ENCODE peak calls at places on chromosomes 7 and 10, in seven cellular contexts. Q, B, A, M, C, S and T are unnamed samples.

GRCh38 chr10:11856089-11856488 is 32.9 kb downstream of the PROSER2 start:
- DNase-seq in B (no peak), C (no peak), M (no peak), A (no peak), Q (no peak), S (no peak), T (no peak)

GRCh38 chr7:111958889-111959288 is 247.3 kb downstream of the DOCK4 start:
- DNase-seq in A (no peak), S (no peak), M (no peak), C (no peak), B (no peak), Q (no peak), T (no peak)

GRCh38 chr7:132030161-132030568 is 473.7 kb upstream of the PODXL start:
- DNase-seq in A (no peak), S (no peak), M (no peak), B (no peak), C (peak), Q (no peak), T (no peak)

GRCh38 chr7:87151701-87152111 is 547 bp upstream of the DMTF1 start:
- DNase-seq in Q (no peak), B (no peak), C (no peak), A (no peak), M (no peak), S (no peak), T (no peak)

GRCh38 chr7:137592232-137592896 is 248.8 kb upstream of the PTN start:
- DNase-seq in M (peak), S (peak), A (peak), C (peak), Q (peak), B (peak), T (peak)

GRCh38 chr10:31136951-31137885 is 105.6 kb upstream of the ZNF438 start:
- DNase-seq in S (no peak), M (peak), C (no peak), A (no peak), Q (peak), B (no peak), T (no peak)

GRCh38 chr10:57809961-57810360 is 457.7 kb downstream of the IPMK start:
- DNase-seq in Q (no peak), M (no peak), A (no peak), C (no peak), S (no peak), B (no peak), T (no peak)

GRCh38 chr7:106611911-106612310 is 49.0 kb downstream of the CCDC71L start:
- DNase-seq in B (no peak), S (no peak), A (no peak), C (no peak), Q (peak), M (no peak), T (peak)

GRCh38 chr7:158821173-158822021 is 7.9 kb downstream of the ESYT2 start:
- DNase-seq in C (no peak), Q (peak), S (no peak), B (no peak), M (peak), A (no peak), T (peak)

GRCh38 chr10:14554091-14554842 is 220.4 kb downstream of the FAM107B start:
- DNase-seq in S (no peak), C (peak), B (no peak), Q (no peak), A (no peak), M (no peak), T (no peak)

DNA sequence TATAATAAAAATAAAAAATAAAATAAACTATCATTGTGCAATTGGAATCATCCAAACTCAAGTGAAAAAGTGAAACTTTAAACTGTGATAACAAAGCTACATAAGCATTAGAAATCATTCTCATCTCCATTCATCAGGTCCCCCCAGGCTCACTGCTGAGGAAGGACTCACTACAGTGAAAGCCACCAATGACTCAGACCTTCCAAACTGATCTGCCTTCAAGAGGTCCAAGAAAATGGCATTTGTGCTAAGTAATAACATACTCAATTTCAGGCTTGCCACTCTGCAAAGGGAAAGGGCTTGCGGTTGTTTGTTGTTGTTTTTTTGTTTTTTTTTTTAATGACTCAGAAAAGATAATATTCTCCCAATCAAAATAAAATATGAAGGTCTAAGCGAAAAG is 13.8 kb downstream of the SFMBT2 start:
- DNase-seq in A (no peak), S (no peak), Q (peak), M (peak), C (no peak), B (no peak), T (no peak)
- H3K4me3 ChIP-seq in A (no peak), S (no peak), Q (no peak), M (no peak), C (no peak), B (no peak), T (no peak)

GRCh38 chr10:101708073-101708472 is 13.1 kb upstream of the FBXW4 start:
- DNase-seq in C (no peak), A (no peak), B (no peak), M (no peak), S (no peak), Q (no peak), T (no peak)

GRCh38 chr10:101708870-101709269 is 13.9 kb upstream of the FBXW4 start:
- DNase-seq in A (no peak), S (no peak), B (no peak), C (no peak), M (no peak), Q (no peak), T (no peak)

GRCh38 chr10:101709359-101710063 is 14.5 kb upstream of the FBXW4 start:
- DNase-seq in C (no peak), B (no peak), S (no peak), Q (peak), M (peak), A (no peak), T (no peak)

GRCh38 chr10:101710793-101711192 is 15.8 kb upstream of the FBXW4 start:
- DNase-seq in B (no peak), M (no peak), Q (no peak), C (no peak), A (no peak), S (no peak), T (no peak)

DNA sequence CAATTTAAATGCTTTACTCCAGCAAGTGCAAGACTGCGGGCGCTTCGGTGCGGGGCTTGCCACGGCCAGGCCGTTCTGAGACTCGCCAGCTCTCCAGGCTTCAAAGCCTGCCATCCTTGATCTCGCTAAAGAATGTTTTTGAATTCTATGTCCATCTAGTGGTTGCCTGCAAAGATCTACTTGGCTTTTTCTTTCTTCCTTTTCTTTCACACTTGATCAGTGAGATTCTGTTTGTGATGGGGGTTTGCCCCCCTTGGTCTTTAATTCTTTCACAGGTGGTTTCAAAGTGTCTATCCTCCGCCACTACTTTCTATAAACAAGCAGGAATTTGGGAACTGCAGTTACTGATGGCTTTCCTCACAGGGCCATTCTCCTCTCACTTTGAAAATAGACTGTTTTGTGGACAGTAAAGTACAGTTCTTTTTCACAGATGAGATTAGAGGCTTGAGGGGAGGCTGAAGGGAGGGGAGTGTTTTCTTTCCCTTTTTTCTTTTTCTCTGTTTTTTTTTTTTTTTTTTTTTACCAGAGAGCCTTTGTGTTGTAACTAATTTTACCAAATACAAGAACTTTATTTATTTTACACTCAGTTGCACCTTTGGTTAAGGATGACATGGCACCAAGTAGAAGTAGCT is 15.2 kb upstream of the FBXW4 start:
- DNase-seq in M (peak), Q (no peak), A (no peak), C (no peak), S (no peak), B (no peak), T (no peak)
- TF ChIP-seq CTCF in M (peak), Q (no peak), A (no peak), C (no peak), S (peak), B (no peak), T (no peak)

DNA sequence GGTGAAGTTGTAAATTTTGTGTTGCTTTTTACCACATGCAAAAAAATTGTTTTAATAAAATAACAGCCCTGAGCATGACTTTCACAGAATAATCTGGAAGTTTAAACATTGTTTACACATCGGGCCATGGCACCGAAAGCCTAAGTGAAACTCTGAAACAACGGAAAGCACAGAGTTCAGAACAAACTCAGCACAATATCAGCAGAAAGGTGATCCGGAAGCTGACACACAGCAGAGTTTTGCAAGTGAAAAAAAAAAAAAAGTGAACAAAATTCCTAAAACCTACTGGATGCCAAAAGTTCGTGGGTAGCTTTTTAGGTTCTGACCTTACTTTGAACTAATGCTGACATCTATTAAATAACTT is 39.8 kb downstream of the ELMO1 start:
- DNase-seq in M (no peak), B (no peak), C (no peak), Q (no peak), S (no peak), A (no peak), T (no peak)
- H3K4me3 ChIP-seq in M (no peak), B (no peak), C (no peak), Q (no peak), S (no peak), A (no peak), T (no peak)

DNA sequence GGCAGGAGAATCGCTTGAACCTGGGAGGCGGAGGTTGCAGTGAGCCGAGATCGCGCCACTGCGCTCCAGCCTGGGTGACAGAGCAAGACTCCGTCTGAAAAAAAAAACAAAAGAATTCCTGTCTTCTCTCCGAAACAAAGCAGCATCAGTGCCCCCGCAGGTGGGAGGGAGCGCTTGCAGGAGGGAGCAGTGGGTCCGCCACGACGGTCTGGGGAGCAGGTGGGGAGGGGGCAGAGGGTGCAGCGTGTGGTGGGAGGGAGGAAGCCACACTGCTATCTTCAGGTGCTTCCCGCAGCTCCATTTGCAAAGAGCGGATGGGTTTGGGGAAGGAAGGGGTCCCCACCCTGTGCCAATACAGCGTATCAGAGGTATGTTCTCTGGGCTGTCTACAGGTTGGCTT is 31.7 kb downstream of the LIMK1 start:
- DNase-seq in M (no peak), Q (no peak), A (no peak), S (no peak), B (no peak), C (no peak), T (no peak)
- TF ChIP-seq CTCF in M (no peak), Q (no peak), A (no peak), S (no peak), B (no peak), C (no peak), T (no peak)

DNA sequence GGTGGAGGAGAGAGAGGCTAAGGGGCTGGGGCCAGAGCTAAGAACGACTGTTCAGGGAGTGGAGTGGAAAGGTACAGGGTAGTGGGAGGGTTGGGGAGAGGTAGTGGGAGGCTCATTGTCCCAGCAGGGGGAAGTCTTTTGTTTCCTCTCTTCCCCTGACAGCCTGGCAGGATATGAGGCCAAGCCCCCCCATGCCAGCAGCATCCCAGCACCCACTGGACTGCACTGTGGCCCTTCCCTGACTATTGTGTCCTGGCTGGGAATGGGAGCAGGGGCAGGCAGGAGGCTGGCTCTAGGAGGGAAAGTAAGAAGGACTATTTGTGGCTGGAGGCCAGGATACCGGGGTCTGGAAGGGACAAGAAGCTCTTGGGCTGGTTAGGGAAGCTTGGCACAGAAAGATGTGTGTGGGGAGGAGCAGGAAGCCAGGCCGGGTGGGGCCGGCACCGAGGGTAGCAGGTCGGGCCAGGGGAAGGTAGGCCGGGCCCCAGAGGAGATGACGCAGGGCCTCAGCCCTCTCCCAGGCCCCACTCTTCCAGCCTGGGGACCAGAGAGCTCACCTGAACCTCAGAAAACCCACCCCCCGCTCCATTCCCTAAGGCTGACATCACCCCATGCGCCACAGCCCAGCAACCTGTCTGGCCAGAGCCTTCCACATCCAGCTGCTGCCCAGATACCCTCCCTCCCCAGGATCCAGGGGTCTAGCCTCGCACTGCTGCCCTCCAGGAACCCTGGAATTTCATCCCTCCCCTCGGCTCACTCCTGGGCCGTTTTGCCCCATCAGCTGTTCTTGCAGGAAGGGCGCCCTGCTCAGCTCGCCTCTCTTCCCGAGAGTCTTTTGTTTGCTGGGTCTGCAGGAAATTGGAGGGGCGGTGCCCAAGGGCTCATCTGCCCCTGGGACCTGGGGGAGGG is 8.8 kb upstream of the EPHB4 start:
- DNase-seq in M (no peak), C (peak), B (peak), S (no peak), A (no peak), Q (no peak), T (no peak)
- H3K4me3 ChIP-seq in M (no peak), C (no peak), B (no peak), S (no peak), A (no peak), Q (no peak), T (no peak)

DNA sequence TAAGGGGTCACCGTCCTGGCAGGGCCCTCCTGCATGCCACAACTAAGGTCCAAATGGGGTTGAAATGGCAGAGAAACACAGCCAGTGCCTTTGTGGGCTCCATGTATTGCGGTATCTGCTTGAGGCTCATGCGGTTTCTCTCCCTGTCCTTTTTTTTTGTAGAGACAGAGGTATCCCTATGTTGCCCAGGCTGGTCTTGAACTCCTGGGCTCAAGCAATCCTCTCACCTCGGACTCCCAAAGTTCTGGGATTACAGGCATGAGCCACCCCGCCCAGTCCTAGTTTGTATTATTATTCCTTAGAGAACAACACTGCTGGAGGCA is 64.1 kb upstream of the WAPL start:
- DNase-seq in C (no peak), M (no peak), A (no peak), Q (no peak), B (no peak), S (no peak), T (no peak)
- TF ChIP-seq CTCF in C (no peak), M (no peak), A (peak), Q (no peak), B (no peak), S (no peak), T (no peak)

DNA sequence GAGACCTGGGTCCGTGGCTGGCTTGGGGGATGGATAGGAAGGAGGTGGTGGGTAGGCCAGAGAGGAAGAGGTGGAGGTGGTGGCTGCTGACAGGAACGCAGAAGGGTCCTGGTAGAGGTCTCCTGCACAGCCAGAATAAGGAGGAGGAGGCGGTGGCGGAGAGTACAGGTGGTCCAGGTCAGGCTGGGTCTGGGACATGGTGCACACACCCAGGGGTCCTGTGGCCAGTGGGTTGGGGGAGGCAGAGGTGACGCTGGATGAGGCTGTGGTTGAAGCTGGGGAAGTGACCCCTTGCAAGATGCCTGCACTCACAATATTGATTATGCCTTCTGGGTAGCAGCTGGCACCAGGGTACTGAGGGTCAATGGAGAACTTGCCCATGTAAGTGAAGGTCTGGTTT is 2.2 kb downstream of the EGR2 start:
- DNase-seq in S (no peak), C (no peak), Q (no peak), B (no peak), M (no peak), A (no peak), T (no peak)
- H3K4me3 ChIP-seq in S (no peak), C (no peak), Q (no peak), B (no peak), M (no peak), A (no peak), T (no peak)

GRCh38 chr10:103602852-103603155 is 109.3 kb downstream of the NEURL1 start:
- DNase-seq in S (no peak), A (no peak), Q (no peak), C (no peak), B (no peak), M (no peak), T (no peak)

GRCh38 chr10:103609231-103610082 is 116.0 kb downstream of the NEURL1 start:
- DNase-seq in M (no peak), Q (no peak), S (no peak), B (peak), A (no peak), C (no peak), T (no peak)

GRCh38 chr10:103603382-103603781 is 109.9 kb downstream of the NEURL1 start:
- DNase-seq in C (no peak), B (no peak), Q (no peak), A (no peak), S (no peak), M (no peak), T (no peak)

GRCh38 chr10:103602028-103602851 is 108.7 kb downstream of the NEURL1 start:
- DNase-seq in B (no peak), A (no peak), S (no peak), Q (no peak), M (no peak), C (no peak), T (no peak)

DNA sequence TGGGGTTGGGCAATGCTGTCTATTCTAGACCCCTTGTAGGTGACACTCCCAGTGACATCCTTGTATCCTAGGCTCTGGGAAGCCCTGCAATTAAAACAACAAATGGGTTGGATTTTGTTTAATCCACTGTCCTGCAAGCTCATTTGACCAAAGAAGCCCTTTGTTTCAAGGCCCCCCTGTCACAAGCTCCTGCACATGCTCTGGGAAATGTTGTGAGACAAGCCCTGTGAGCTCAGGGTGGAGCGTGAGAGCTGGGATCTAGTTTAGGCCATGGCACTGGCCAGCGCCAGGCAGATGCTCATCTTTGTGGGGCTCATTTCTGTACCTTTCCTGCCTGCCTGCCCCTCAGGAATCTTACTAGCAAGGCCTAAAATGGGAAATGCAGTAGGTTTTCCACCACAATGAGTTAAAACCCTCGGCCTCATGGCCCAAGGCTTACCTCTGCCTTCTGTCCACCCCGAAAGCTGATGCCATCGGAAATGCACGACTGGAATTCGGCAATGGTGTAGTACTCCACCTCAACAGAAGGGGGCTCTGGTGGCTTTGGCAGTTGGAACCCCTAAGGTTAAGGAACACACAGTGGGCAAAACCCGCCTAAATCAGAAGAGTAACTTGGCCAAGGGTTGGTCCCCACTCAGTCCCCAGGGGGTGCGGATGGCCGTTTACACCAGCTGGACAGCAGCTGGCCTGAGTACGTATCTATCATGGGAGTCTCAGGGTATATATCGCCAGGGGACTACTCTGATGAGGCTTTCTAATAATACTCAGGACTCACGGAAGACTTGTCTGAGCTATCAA is 112.1 kb downstream of the NEURL1 start:
- DNase-seq in M (peak), C (peak), B (peak), S (no peak), Q (peak), A (peak), T (no peak)
- TF ChIP-seq CTCF in M (peak), C (peak), B (peak), S (peak), Q (peak), A (peak), T (peak)